ENCODE peak calls at places on chromosomes 16 and 17, in nine cellular contexts. I is mammary epithelial cell, O is cardiac muscle cell, Y is psoas muscle, F is mucosa of descending colon, J is lung, C is HCT116, E is aorta, U is colonic mucosa. R is an unnamed sample. For H3K36me3, the result is how much of the 10 kb centered on the place peaks cover.

GRCh38 chr17:64017381-64017980 is 3.0 kb downstream of the ICAM2 start:
- DNase-seq in U (no peak), F (no peak), Y (no peak), J (no peak), I (no peak), C (no peak), O (no peak), E (no peak), R (no peak)

GRCh38 chr17:64491034-64491860 is 5.6 kb downstream of the POLG2 start:
- DNase-seq in E (no peak), C (no peak), J (peak), I (no peak), Y (no peak), O (peak), F (peak), U (peak), R (no peak)

GRCh38 chr17:7224661-7225111 is 4.9 kb downstream of the ACADVL start:
- DNase-seq in J (no peak), C (no peak), F (no peak), U (no peak), E (no peak), I (no peak), O (no peak), Y (no peak), R (no peak)

GRCh38 chr16:59213952-59214351 is 479.8 kb upstream of the GOT2 start:
- DNase-seq in U (no peak), J (no peak), O (no peak), C (no peak), F (no peak), E (no peak), I (no peak), Y (no peak), R (no peak)

GRCh38 chr17:68526548-68526947 is 14.3 kb downstream of the PRKAR1A start:
- DNase-seq in U (no peak), Y (no peak), E (no peak), O (no peak), J (peak), C (no peak), F (no peak), I (no peak), R (no peak)

GRCh38 chr17:6688944-6689343 is 24.2 kb downstream of the SLC13A5 start:
- DNase-seq in O (no peak), F (no peak), I (no peak), J (no peak), Y (no peak), C (no peak), U (no peak), E (no peak), R (no peak)

GRCh38 chr16:89210165-89210903 is 7.2 kb upstream of the ZNF778 start:
- DNase-seq in J (no peak), F (no peak), Y (no peak), I (no peak), C (no peak), E (no peak), U (no peak), O (no peak), R (no peak)

GRCh38 chr17:74467221-74467951 is 952 bp downstream of the CD300A start:
- DNase-seq in I (no peak), O (no peak), U (no peak), Y (no peak), J (no peak), E (no peak), C (no peak), F (no peak), R (no peak)

GRCh38 chr16:3175157-3176153 is 12.5 kb upstream of the OR1F1 start:
- DNase-seq in I (peak), C (peak), Y (no peak), U (no peak), F (no peak), E (peak), O (peak), J (no peak), R (no peak)

GRCh38 chr17:60173304-60173807 is 23.6 kb downstream of the CA4 start:
- DNase-seq in O (peak), Y (no peak), F (no peak), C (no peak), E (no peak), I (peak), U (no peak), J (no peak), R (no peak)

GRCh38 chr17:42118545-42118944 is 2.6 kb downstream of the KAT2A start:
- DNase-seq in U (no peak), C (peak), O (peak), F (peak), E (no peak), I (peak), Y (no peak), J (no peak), R (no peak)

GRCh38 chr17:41009936-41010335 is 1.0 kb upstream of the KRTAP3-1 start:
- DNase-seq in I (no peak), F (no peak), U (no peak), J (no peak), Y (no peak), C (no peak), O (no peak), E (no peak), R (no peak)

GRCh38 chr17:17084317-17084835 is 42.1 kb downstream of the MPRIP start:
- DNase-seq in I (no peak), Y (peak), E (peak), F (no peak), J (no peak), O (no peak), U (no peak), C (no peak), R (no peak)

GRCh38 chr16:22291860-22292692 is 5.1 kb upstream of the POLR3E start:
- DNase-seq in Y (no peak), E (no peak), J (no peak), O (peak), U (no peak), C (no peak), I (no peak), F (no peak), R (no peak)

GRCh38 chr16:56294599-56294998 is 103.3 kb downstream of the GNAO1 start:
- DNase-seq in U (no peak), Y (no peak), F (no peak), E (no peak), J (no peak), I (peak), C (no peak), O (peak), R (no peak)

GRCh38 chr17:8785547-8786412 is 13.4 kb downstream of the MFSD6L start:
- DNase-seq in E (peak), U (peak), F (peak), I (peak), J (peak), Y (peak), C (peak), O (peak), R (peak)

GRCh38 chr17:61568219-61569072 is 22.6 kb downstream of the NACA2 start:
- DNase-seq in I (peak), J (no peak), E (no peak), O (no peak), F (no peak), C (peak), U (no peak), Y (no peak), R (no peak)

GRCh38 chr17:83083368-83084201 is 4.2 kb downstream of the METRNL start:
- DNase-seq in O (peak), F (no peak), C (no peak), Y (no peak), U (peak), J (no peak), I (peak), E (peak), R (no peak)

GRCh38 chr17:17774009-17774881 is 62.5 kb downstream of the SREBF1 start:
- DNase-seq in C (no peak), O (peak), F (peak), J (no peak), I (peak), E (no peak), Y (peak), U (peak), R (peak)

GRCh38 chr16:5379948-5380347 is 282.4 kb upstream of the EEF2KMT start:
- DNase-seq in C (no peak), I (no peak), U (no peak), F (no peak), O (no peak), E (no peak), J (no peak), Y (no peak), R (no peak)

GRCh38 chr16:86222965-86223551 is 287.3 kb upstream of the FOXF1 start:
- DNase-seq in I (no peak), C (no peak), F (no peak), J (no peak), Y (no peak), E (no peak), O (peak), U (no peak), R (no peak)

GRCh38 chr17:43927101-43927935 is 15.0 kb downstream of the PPY start:
- DNase-seq in C (no peak), F (peak), U (peak), O (no peak), E (no peak), I (no peak), Y (peak), J (no peak), R (peak)

GRCh38 chr17:40311575-40311974 is 2.6 kb downstream of the RARA start:
- DNase-seq in J (no peak), O (no peak), F (no peak), U (peak), C (no peak), I (peak), Y (peak), E (no peak), R (no peak)

GRCh38 chr16:9092963-9093477 is 1.6 kb downstream of the HAPSTR1 start:
- DNase-seq in J (peak), E (no peak), I (no peak), Y (peak), U (peak), C (no peak), F (peak), O (no peak), R (peak)

GRCh38 chr17:7466644-7467341 is 12.6 kb downstream of the ZBTB4 start:
- DNase-seq in Y (peak), C (no peak), O (peak), I (peak), F (peak), E (peak), J (peak), U (peak), R (peak)

GRCh38 chr16:9499921-9500593 is 408.6 kb downstream of the HAPSTR1 start:
- DNase-seq in U (no peak), F (no peak), J (peak), E (no peak), O (no peak), I (no peak), C (no peak), Y (no peak), R (no peak)

GRCh38 chr16:60123387-60124023 is 1389.4 kb upstream of the GOT2 start:
- DNase-seq in U (no peak), C (no peak), Y (no peak), O (no peak), E (no peak), I (peak), J (no peak), F (no peak), R (no peak)

GRCh38 chr17:43994272-43995149 is 9.9 kb upstream of the NAGS start:
- DNase-seq in O (peak), F (peak), I (peak), J (peak), U (peak), E (peak), C (no peak), Y (peak), R (peak)

GRCh38 chr16:13660807-13661206 is 259.1 kb upstream of the ERCC4 start:
- DNase-seq in U (no peak), Y (no peak), E (no peak), C (no peak), I (no peak), F (no peak), J (no peak), O (no peak), R (no peak)

GRCh38 chr17:75498019-75498725 is 17.2 kb downstream of the CASKIN2 start:
- DNase-seq in I (no peak), C (no peak), J (no peak), E (no peak), Y (no peak), U (no peak), O (no peak), F (no peak), R (no peak)

GRCh38 chr16:77273-77806 is 685 bp upstream of the MPG start:
- DNase-seq in U (peak), F (peak), C (no peak), E (peak), I (no peak), J (peak), O (peak), Y (peak), R (no peak)

GRCh38 chr16:11082108-11082859 is 137.9 kb downstream of the CLEC16A start:
- DNase-seq in O (no peak), U (no peak), F (no peak), Y (no peak), J (no peak), C (no peak), E (no peak), I (no peak), R (no peak)

GRCh38 chr17:17285951-17286350 is 4.9 kb upstream of the COPS3 start:
- DNase-seq in C (no peak), J (no peak), U (no peak), E (no peak), O (no peak), F (no peak), Y (no peak), I (no peak), R (no peak)

GRCh38 chr17:39098474-39099090 is 52.9 kb downstream of the PLXDC1 start:
- DNase-seq in Y (no peak), U (no peak), C (no peak), J (no peak), I (no peak), F (no peak), E (no peak), O (no peak), R (no peak)

GRCh38 chr17:37701424-37702020 is 43.3 kb downstream of the HNF1B start:
- DNase-seq in C (peak), U (peak), O (peak), I (no peak), E (no peak), Y (no peak), F (peak), J (peak), R (no peak)

GRCh38 chr17:44416558-44417289 is 27.3 kb upstream of the ITGA2B start:
- DNase-seq in C (no peak), J (no peak), F (no peak), Y (no peak), E (no peak), U (no peak), I (no peak), O (no peak), R (no peak)

GRCh38 chr17:64103751-64104364 is 26.1 kb downstream of the ERN1 start:
- DNase-seq in J (no peak), U (no peak), I (peak), O (peak), C (peak), F (no peak), Y (no peak), E (no peak), R (no peak)

GRCh38 chr16:66426112-66427035 is 721 bp upstream of the BEAN1 start:
- DNase-seq in J (no peak), E (peak), F (peak), Y (no peak), U (no peak), C (no peak), I (no peak), O (peak), R (no peak)

GRCh38 chr16:65070831-65071230 is 51.0 kb downstream of the CDH11 start:
- DNase-seq in U (peak), E (peak), J (peak), Y (peak), I (peak), C (no peak), F (peak), O (peak), R (peak)

GRCh38 chr16:75287708-75288107 is 36.3 kb upstream of the BCAR1 start:
- DNase-seq in U (peak), C (no peak), Y (no peak), O (no peak), J (no peak), I (no peak), F (peak), E (no peak), R (no peak)

GRCh38 chr16:71459510-71459909 is 2.5 kb downstream of the ZNF23 start:
- DNase-seq in C (no peak), Y (no peak), E (no peak), O (no peak), U (no peak), I (no peak), F (no peak), J (no peak), R (no peak)
- H3K4me3 ChIP-seq in C (no peak), Y (no peak), E (no peak), O (no peak), U (no peak), I (no peak), F (no peak), J (no peak), R (no peak)

DNA sequence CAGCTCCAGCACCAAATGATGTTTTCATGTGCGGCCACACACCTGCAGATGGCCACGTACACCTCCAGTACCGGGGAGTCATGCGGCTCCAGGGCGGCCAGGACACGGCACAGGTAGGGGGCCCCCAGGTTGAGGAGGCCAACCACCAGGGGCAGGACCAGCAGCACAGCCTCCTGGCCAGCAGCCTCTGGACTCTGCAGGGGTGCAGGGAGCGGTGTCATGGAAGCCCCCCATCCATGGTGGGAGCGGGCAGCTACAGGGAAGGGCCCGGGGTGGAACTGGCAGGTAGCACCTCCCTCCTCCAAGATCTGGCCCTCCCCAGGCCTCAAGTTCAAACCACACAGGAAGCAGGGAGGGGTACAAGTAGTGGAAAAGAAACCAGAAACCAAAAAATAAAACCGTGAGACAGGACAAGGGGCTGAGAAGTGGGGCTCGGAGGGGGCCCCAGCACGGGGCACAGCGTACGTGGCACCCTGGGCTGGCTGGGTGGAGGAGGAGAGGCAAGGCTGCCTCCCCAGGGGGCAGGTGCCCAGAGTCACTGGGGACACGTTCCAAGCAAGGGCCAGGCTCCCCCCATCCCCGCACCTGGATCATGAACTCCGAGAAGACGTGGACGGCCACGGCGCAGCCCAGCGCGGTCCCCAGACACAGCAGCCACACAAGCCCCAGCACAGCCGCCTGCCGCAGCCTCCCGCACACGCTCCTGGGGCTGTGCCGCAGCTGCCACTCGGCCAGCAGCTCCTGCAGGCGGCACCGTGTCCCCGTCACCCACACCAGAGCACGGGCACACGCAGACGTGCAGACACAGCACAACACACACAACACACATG is 7.4 kb downstream of the TMC6 start:
- DNase-seq in E (no peak), F (no peak), I (no peak), J (no peak), Y (no peak), C (no peak), U (no peak), O (no peak), R (no peak)
- H3K36me3 ChIP-seq in E (under half), F (under half), I (under half), J (under half), Y (under half), C (under half), U (under half), O (under half), R (under half)

GRCh38 chr16:46651305-46651704 is 30.1 kb upstream of the SHCBP1 start:
- DNase-seq in O (no peak), F (no peak), U (no peak), E (no peak), J (no peak), C (no peak), Y (no peak), I (no peak), R (no peak)

GRCh38 chr16:46648656-46649055 is 27.5 kb upstream of the SHCBP1 start:
- DNase-seq in C (no peak), Y (no peak), O (no peak), J (no peak), I (no peak), F (no peak), E (no peak), U (no peak), R (no peak)

GRCh38 chr16:46649571-46649970 is 28.4 kb upstream of the SHCBP1 start:
- DNase-seq in C (no peak), E (no peak), U (peak), J (no peak), Y (peak), I (no peak), O (peak), F (peak), R (peak)

GRCh38 chr16:46650224-46650623 is 29.0 kb upstream of the SHCBP1 start:
- DNase-seq in U (no peak), I (no peak), J (no peak), C (no peak), O (peak), F (no peak), Y (no peak), E (no peak), R (peak)
- H3K4me3 ChIP-seq in U (no peak), I (no peak), J (no peak), C (no peak), O (no peak), F (no peak), Y (peak), E (no peak), R (peak)

GRCh38 chr17:21291357-21291756 is 6.8 kb downstream of the MAP2K3 start:
- DNase-seq in O (no peak), J (no peak), I (no peak), U (no peak), Y (peak), C (no peak), F (no peak), E (no peak), R (no peak)
- H3K36me3 ChIP-seq in O (under half), J (under half), I (under half), U (under half), Y (under half), C (under half), F (under half), E (under half), R (under half)

GRCh38 chr17:12664894-12665262 is 812 bp upstream of the MYOCD start:
- DNase-seq in Y (no peak), F (no peak), C (no peak), U (no peak), O (no peak), I (no peak), E (no peak), J (no peak), R (no peak)
- H3K4me3 ChIP-seq in Y (peak), F (no peak), C (no peak), U (peak), O (peak), I (no peak), E (peak), J (no peak), R (peak)